ENCODE peak calls at places on chromosomes 12 and 14, in nine cellular contexts. R is substantia nigra; N is stimulated activated CD4-positive, alpha-beta T cell treated with anti-CD3 and anti-CD28 coated beads, Interleukin-2, amount 100 ng/mL, for 24 hours; B is brain microvascular endothelial cell; S is bronchial epithelial cell; K is NB4; C is CD8-positive, alpha-beta memory T cell; Y is NCI-H1694 treated with DMSO at 0.1 percent for 48 hours; D is dorsolateral prefrontal cortex. Z is an unnamed sample.

GRCh38 chr12:131260251-131260905 is 306.7 kb downstream of the ADGRD1 start:
- DNase-seq in R (no peak), N (no peak), B (no peak), S (no peak), K (no peak), C (no peak), Y (no peak), D (no peak), Z (no peak)

GRCh38 chr12:8036366-8036765 is 3.9 kb downstream of the FOXJ2 start:
- DNase-seq in R (no peak), N (no peak), B (no peak), S (no peak), K (no peak), C (no peak), Y (no peak), D (no peak), Z (no peak)

GRCh38 chr14:51180577-51180976 is 59.5 kb upstream of the TMX1 start:
- DNase-seq in R (no peak), N (no peak), B (no peak), S (no peak), K (no peak), C (no peak), Y (no peak), D (no peak), Z (no peak)

GRCh38 chr14:69713976-69714716 is 52.8 kb upstream of the SRSF5 start:
- DNase-seq in R (no peak), N (no peak), B (no peak), S (no peak), K (no peak), C (no peak), Y (peak; percentile 62), D (no peak), Z (no peak)

GRCh38 chr14:52551696-52552062 is 626 bp downstream of the TXNDC16 start:
- DNase-seq in R (no peak), N (no peak), B (peak; percentile 25), S (peak; percentile 52), K (peak; percentile 65), C (no peak), Y (peak; percentile 67), D (no peak), Z (peak; percentile 40)

GRCh38 chr12:131134523-131135310 is 181.0 kb downstream of the ADGRD1 start:
- DNase-seq in R (no peak), N (no peak), B (no peak), S (no peak), K (no peak), C (no peak), Y (no peak), D (no peak), Z (no peak)

GRCh38 chr14:46490150-46490769 is 161.3 kb downstream of the RPL10L start:
- DNase-seq in R (no peak), N (no peak), B (peak; percentile 24), S (peak; percentile 95), K (peak; percentile 59), C (no peak), Y (peak; percentile 2), D (no peak), Z (no peak)

GRCh38 chr14:86153480-86153879 is 623.5 kb downstream of the FLRT2 start:
- DNase-seq in R (no peak), N (no peak), B (no peak), S (no peak), K (peak; percentile 4), C (no peak), Y (no peak), D (no peak), Z (no peak)

GRCh38 chr14:69096766-69097475 is 56.0 kb downstream of the DCAF5 start:
- DNase-seq in R (no peak), N (no peak), B (no peak), S (no peak), K (no peak), C (no peak), Y (no peak), D (no peak), Z (no peak)

GRCh38 chr14:105495101-105495989 is 4.3 kb downstream of the TEDC1 start:
- DNase-seq in R (no peak), N (no peak), B (no peak), S (no peak), K (no peak), C (no peak), Y (no peak), D (no peak), Z (no peak)

GRCh38 chr12:123571343-123571813 is 13.0 kb upstream of the TMED2 start:
- DNase-seq in R (no peak), N (no peak), B (peak; percentile 81), S (peak; percentile 79), K (peak; percentile 43), C (no peak), Y (no peak), D (no peak), Z (peak; percentile 56)

GRCh38 chr12:93857279-93857894 is 180.2 kb downstream of the CRADD start:
- DNase-seq in R (no peak), N (no peak), B (peak; percentile 41), S (peak; percentile 82), K (peak; percentile 18), C (no peak), Y (no peak), D (no peak), Z (peak; percentile 86)

GRCh38 chr14:71739273-71739990 is 192.8 kb upstream of the RGS6 start:
- DNase-seq in R (no peak), N (no peak), B (no peak), S (peak; percentile 88), K (peak; percentile 19), C (no peak), Y (no peak), D (no peak), Z (peak; percentile 75)

Z was measured in mammary epithelial cell.